ENCODE peak calls at places on chromosomes 16 and 17, in nine cellular contexts. M is vagina, Q is astrocyte of the cerebellum, F is keratinocyte, Y is AG04450, P is lung, T is uterus, Z is cardiac muscle cell, D is GM12864. B is an unnamed sample.

GRCh38 chr17:78838574-78839005 is 2.0 kb downstream of the USP36 start:
- DNase-seq in T (no peak), Q (no peak), M (no peak), Y (no peak), P (peak; percentile 32), Z (no peak), D (no peak), F (no peak), B (peak; percentile 52)

GRCh38 chr17:49197346-49197998 is 12.9 kb downstream of the GNGT2 start:
- DNase-seq in F (no peak), D (no peak), Q (no peak), Y (no peak), Z (no peak), T (no peak), P (no peak), M (no peak), B (no peak)

GRCh38 chr16:85134794-85135153 is 22.5 kb upstream of the CIBAR2 start:
- DNase-seq in F (no peak), P (no peak), Z (no peak), D (no peak), T (peak; percentile 56), M (no peak), Q (no peak), Y (no peak), B (no peak)

GRCh38 chr16:54280751-54281150 is 5.8 kb downstream of the IRX3 start:
- DNase-seq in Y (no peak), T (no peak), Z (no peak), Q (no peak), F (no peak), P (no peak), M (no peak), D (no peak), B (no peak)

GRCh38 chr16:58021661-58022551 is 3.6 kb upstream of the MMP15 start:
- DNase-seq in Z (no peak), P (no peak), D (no peak), F (no peak), M (no peak), T (no peak), Q (no peak), Y (no peak), B (no peak)

GRCh38 chr17:13642188-13642587 is 40.5 kb upstream of the HS3ST3A1 start:
- DNase-seq in Z (peak; percentile 3), Q (no peak), Y (no peak), P (no peak), F (no peak), M (no peak), D (no peak), T (no peak), B (no peak)

GRCh38 chr17:11996722-11997146 is 541 bp downstream of the ZNF18 start:
- DNase-seq in Y (no peak), P (no peak), Z (peak; percentile 53), T (no peak), F (no peak), D (peak; percentile 31), Q (no peak), M (no peak), B (peak; percentile 66)

GRCh38 chr17:41784207-41784744 is 2.2 kb downstream of the JUP start:
- DNase-seq in Z (peak; percentile 64), P (peak; percentile 58), M (no peak), F (no peak), D (no peak), Q (no peak), Y (no peak), T (peak; percentile 76), B (peak; percentile 60)

GRCh38 chr16:81707411-81708321 is 71.4 kb upstream of the PLCG2 start:
- DNase-seq in F (no peak), Z (no peak), D (no peak), Y (no peak), T (no peak), M (no peak), Q (no peak), P (no peak), B (peak; percentile 93)

GRCh38 chr16:66752379-66752778 is 970 bp upstream of the DYNC1LI2 start:
- DNase-seq in P (peak; percentile 35), Q (no peak), D (no peak), F (no peak), T (no peak), Z (no peak), Y (no peak), M (no peak), B (no peak)

GRCh38 chr16:66751135-66751991 is at the start of gene DYNC1LI2:
- DNase-seq in T (peak; percentile 69), Z (peak; percentile 84), P (peak; percentile 76), D (no peak), Q (peak; percentile 24), F (no peak), Y (peak; percentile 20), M (no peak), B (peak; percentile 78)

GRCh38 chr16:66750279-66751134 is 902 bp downstream of the DYNC1LI2 start:
- DNase-seq in T (no peak), D (no peak), F (no peak), Z (no peak), Q (no peak), Y (no peak), P (no peak), M (no peak), B (peak; percentile 25)

GRCh38 chr16:66752958-66753357 is 1.5 kb upstream of the DYNC1LI2 start:
- DNase-seq in F (no peak), Z (no peak), M (no peak), Y (no peak), D (no peak), T (no peak), P (no peak), Q (no peak), B (no peak)

DNA sequence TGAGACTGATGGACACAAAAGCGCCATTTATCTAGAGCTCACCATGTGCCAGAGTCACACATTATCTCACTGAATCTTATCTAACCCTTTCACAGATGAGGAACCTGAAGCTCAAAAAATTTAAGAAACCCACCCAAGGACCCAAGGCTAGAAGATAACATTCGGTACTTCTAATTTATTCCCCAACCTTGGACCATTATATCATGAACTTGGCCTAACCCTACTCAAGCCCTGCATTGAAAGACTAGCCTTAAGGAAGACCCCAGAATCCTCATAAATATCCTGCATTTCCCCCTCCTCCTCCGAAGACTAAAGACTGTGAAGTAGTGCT is 548 bp upstream of the DYNC1LI2 start:
- DNase-seq in Q (no peak), Y (no peak), T (no peak), M (no peak), F (no peak), Z (no peak), D (no peak), P (no peak), B (no peak)
- TF ChIP-seq CTCF in Q (no peak), Y (no peak), T (no peak), M (no peak), F (no peak), Z (no peak), D (no peak), P (no peak), B (peak; percentile 12)

DNA sequence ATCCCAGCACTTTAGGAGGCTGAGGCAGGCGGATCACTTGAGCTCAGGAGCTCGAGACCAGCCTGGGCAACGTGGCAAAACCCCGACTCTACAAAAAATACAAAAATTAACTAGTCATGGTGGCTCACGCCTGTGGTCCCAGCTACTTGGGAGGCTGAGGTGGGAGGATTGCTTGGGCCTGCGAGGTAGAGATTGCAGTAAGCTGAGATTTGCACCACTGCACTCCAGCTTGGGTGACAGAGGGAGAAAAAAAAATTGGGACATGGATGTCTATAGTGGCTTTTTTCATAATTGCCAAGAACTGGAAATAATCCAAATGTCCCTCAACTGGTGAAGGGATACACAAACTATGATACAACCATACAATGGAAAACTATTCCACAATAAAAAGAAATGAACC is 28.6 kb downstream of the OSBPL7 start:
- DNase-seq in T (no peak), Q (no peak), Y (no peak), M (no peak), P (no peak), Z (no peak), D (no peak), F (no peak), B (no peak)
- TF ChIP-seq CTCF in T (no peak), Q (no peak), Y (no peak), M (no peak), P (no peak), Z (no peak), D (no peak), F (no peak), B (no peak)

DNA sequence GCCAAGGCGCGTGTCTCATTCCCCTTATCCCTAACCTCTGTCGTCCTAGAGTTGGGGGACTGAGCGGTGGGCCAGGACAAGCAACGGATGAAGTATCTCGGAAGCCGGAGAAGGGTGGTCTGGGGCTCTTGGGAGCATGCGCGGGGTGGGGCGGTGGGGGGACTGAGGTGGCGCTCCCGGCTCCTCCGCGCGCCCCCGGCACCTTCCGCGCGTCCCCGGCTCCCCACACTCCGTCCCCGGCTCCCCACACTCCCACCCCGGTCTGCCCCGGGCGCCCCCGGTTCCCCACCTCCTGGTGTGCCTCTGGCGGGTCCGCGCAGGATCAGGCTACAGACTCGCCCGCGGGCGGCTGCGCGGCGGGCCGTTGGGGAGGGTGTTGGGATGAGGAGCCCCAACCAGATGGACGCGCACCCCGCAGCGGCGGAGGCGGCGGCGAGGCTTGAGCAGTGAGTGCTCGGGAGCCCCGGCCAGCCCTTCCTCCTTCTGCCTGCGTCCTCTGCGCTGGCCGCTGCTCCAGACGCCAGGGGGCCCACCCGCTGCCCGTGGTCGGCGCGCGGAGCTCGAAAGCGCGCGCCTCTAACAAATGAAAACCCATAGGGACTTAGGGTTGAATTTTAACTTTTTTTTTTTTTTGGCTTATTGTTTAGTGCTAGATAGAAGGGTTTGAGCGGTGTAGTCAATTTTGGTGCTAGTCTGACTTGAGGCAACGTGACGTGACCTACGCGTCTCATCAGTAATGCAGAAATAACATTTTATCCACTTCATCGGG is 5.6 kb upstream of the CRYM start:
- DNase-seq in M (no peak), T (peak; percentile 29), Q (no peak), Y (no peak), F (no peak), P (peak; percentile 37), Z (peak; percentile 86), D (no peak), B (peak; percentile 66)
- TF ChIP-seq CTCF in M (peak; percentile 18), T (peak; percentile 40), Q (peak; percentile 52), Y (peak; percentile 71), F (peak; percentile 4), P (peak; percentile 0), Z (peak; percentile 60), D (peak; percentile 32), B (peak; percentile 38)

GRCh38 chr17:44556854-44557606 is at the start of gene FZD2:
- DNase-seq in M (peak; percentile 92), P (peak; percentile 85), F (peak; percentile 76), Y (peak; percentile 98), Z (peak; percentile 95), Q (peak; percentile 97), D (peak; percentile 78), T (peak; percentile 95), B (peak; percentile 74)

GRCh38 chr17:44557653-44558285 is 485 bp downstream of the FZD2 start:
- DNase-seq in Y (no peak), F (no peak), D (no peak), P (no peak), M (no peak), Z (peak; percentile 72), Q (no peak), T (peak; percentile 36), B (no peak)

GRCh38 chr17:44555056-44555455 is 2.2 kb upstream of the FZD2 start:
- DNase-seq in T (no peak), F (no peak), D (no peak), Y (no peak), M (no peak), Q (no peak), P (no peak), Z (no peak), B (no peak)

GRCh38 chr17:44558349-44559287 is 1.3 kb downstream of the FZD2 start:
- DNase-seq in P (no peak), Y (no peak), Q (no peak), Z (peak; percentile 40), D (no peak), T (peak; percentile 22), M (no peak), F (no peak), B (no peak)

GRCh38 chr17:44556114-44556853 is 1.0 kb upstream of the FZD2 start:
- DNase-seq in T (peak; percentile 55), F (no peak), Z (peak; percentile 67), D (peak; percentile 55), Q (no peak), M (no peak), Y (no peak), P (no peak), B (peak; percentile 25)
- TF ChIP-seq CTCF in T (no peak), F (no peak), Z (no peak), D (no peak), Q (no peak), M (no peak), Y (no peak), P (no peak), B (no peak)